ENCODE peak calls at places on chromosomes 1 and 21, in seven cellular contexts. One of them, this sample, is unnamed.

GRCh38 chr1:67710417-67710816 is 25.4 kb downstream of the GADD45A start:
- DNase-seq in fibroblast of villous mesenchyme: no peak
- DNase-seq in left ventricle myocardium inferior: no peak
- DNase-seq in H9: no peak
- DNase-seq in GM20000: no peak
- DNase-seq in nephron progenitor cell: no peak
- DNase-seq in RWPE1: no peak
- DNase-seq in this sample: no peak

GRCh38 chr1:18866314-18866713 is 6.9 kb upstream of the TAS1R2 start:
- DNase-seq in fibroblast of villous mesenchyme: no peak
- DNase-seq in left ventricle myocardium inferior: no peak
- DNase-seq in H9: no peak
- DNase-seq in GM20000: no peak
- DNase-seq in nephron progenitor cell: no peak
- DNase-seq in RWPE1: no peak
- DNase-seq in this sample: no peak

GRCh38 chr1:56819393-56819899 is at the start of gene FYB2:
- DNase-seq in fibroblast of villous mesenchyme: no peak
- DNase-seq in left ventricle myocardium inferior: peak; percentile 22
- DNase-seq in H9: peak; percentile 89
- DNase-seq in GM20000: no peak
- DNase-seq in nephron progenitor cell: peak; percentile 18
- DNase-seq in RWPE1: no peak
- DNase-seq in this sample: no peak

GRCh38 chr1:14598007-14598497 is 433 bp upstream of the KAZN start:
- DNase-seq in fibroblast of villous mesenchyme: no peak
- DNase-seq in left ventricle myocardium inferior: no peak
- DNase-seq in H9: peak; percentile 63
- DNase-seq in GM20000: peak; percentile 19
- DNase-seq in nephron progenitor cell: peak; percentile 50
- DNase-seq in RWPE1: no peak
- DNase-seq in this sample: peak; percentile 39

GRCh38 chr1:170445096-170445495 is 86.9 kb upstream of the GORAB start:
- DNase-seq in fibroblast of villous mesenchyme: peak; percentile 40
- DNase-seq in left ventricle myocardium inferior: no peak
- DNase-seq in H9: no peak
- DNase-seq in GM20000: no peak
- DNase-seq in nephron progenitor cell: no peak
- DNase-seq in RWPE1: no peak
- DNase-seq in this sample: no peak

GRCh38 chr1:165903672-165904071 is 76.3 kb downstream of the UCK2 start:
- DNase-seq in fibroblast of villous mesenchyme: peak; percentile 45
- DNase-seq in left ventricle myocardium inferior: no peak
- DNase-seq in H9: no peak
- DNase-seq in GM20000: no peak
- DNase-seq in nephron progenitor cell: no peak
- DNase-seq in RWPE1: peak; percentile 81
- DNase-seq in this sample: no peak

GRCh38 chr1:8883510-8883909 is 5.0 kb upstream of the ENO1 start:
- DNase-seq in fibroblast of villous mesenchyme: no peak
- DNase-seq in left ventricle myocardium inferior: no peak
- DNase-seq in H9: no peak
- DNase-seq in GM20000: no peak
- DNase-seq in nephron progenitor cell: no peak
- DNase-seq in RWPE1: no peak
- DNase-seq in this sample: no peak

GRCh38 chr1:29517251-29518080 is 281.1 kb downstream of the PTPRU start:
- DNase-seq in fibroblast of villous mesenchyme: no peak
- DNase-seq in left ventricle myocardium inferior: no peak
- DNase-seq in H9: peak; percentile 15
- DNase-seq in GM20000: no peak
- DNase-seq in nephron progenitor cell: no peak
- DNase-seq in RWPE1: no peak
- DNase-seq in this sample: no peak

GRCh38 chr1:110326826-110327225 is 12.4 kb upstream of the RBM15 start:
- DNase-seq in fibroblast of villous mesenchyme: no peak
- DNase-seq in left ventricle myocardium inferior: no peak
- DNase-seq in H9: no peak
- DNase-seq in GM20000: no peak
- DNase-seq in nephron progenitor cell: no peak
- DNase-seq in RWPE1: no peak
- DNase-seq in this sample: no peak
- TF ChIP-seq CTCF in fibroblast of villous mesenchyme: no peak
- TF ChIP-seq CTCF in left ventricle myocardium inferior: no peak
- TF ChIP-seq CTCF in H9: no peak
- TF ChIP-seq CTCF in GM20000: no peak
- TF ChIP-seq CTCF in nephron progenitor cell: no peak
- TF ChIP-seq CTCF in RWPE1: no peak
- TF ChIP-seq CTCF in this sample: no peak

GRCh38 chr21:44454747-44455523 is at the start of gene LRRC3:
- DNase-seq in fibroblast of villous mesenchyme: peak; percentile 79
- DNase-seq in left ventricle myocardium inferior: peak; percentile 86
- DNase-seq in H9: peak; percentile 99
- DNase-seq in GM20000: peak; percentile 95
- DNase-seq in nephron progenitor cell: peak; percentile 97
- DNase-seq in RWPE1: peak; percentile 95
- DNase-seq in this sample: peak; percentile 75

GRCh38 chr21:44456915-44457736 is 1.8 kb downstream of the LRRC3 start:
- DNase-seq in fibroblast of villous mesenchyme: no peak
- DNase-seq in left ventricle myocardium inferior: no peak
- DNase-seq in H9: no peak
- DNase-seq in GM20000: no peak
- DNase-seq in nephron progenitor cell: no peak
- DNase-seq in RWPE1: no peak
- DNase-seq in this sample: no peak

GRCh38 chr21:44454058-44454457 is 1.3 kb upstream of the LRRC3 start:
- DNase-seq in fibroblast of villous mesenchyme: no peak
- DNase-seq in left ventricle myocardium inferior: no peak
- DNase-seq in H9: peak; percentile 10
- DNase-seq in GM20000: no peak
- DNase-seq in nephron progenitor cell: no peak
- DNase-seq in RWPE1: no peak
- DNase-seq in this sample: no peak

GRCh38 chr21:44456207-44456914 is 1.1 kb downstream of the LRRC3 start:
- DNase-seq in fibroblast of villous mesenchyme: no peak
- DNase-seq in left ventricle myocardium inferior: no peak
- DNase-seq in H9: no peak
- DNase-seq in GM20000: no peak
- DNase-seq in nephron progenitor cell: no peak
- DNase-seq in RWPE1: no peak
- DNase-seq in this sample: no peak

GRCh38 chr21:44455524-44456206 is 355 bp downstream of the LRRC3 start:
- DNase-seq in fibroblast of villous mesenchyme: peak; percentile 16
- DNase-seq in left ventricle myocardium inferior: peak; percentile 61
- DNase-seq in H9: peak; percentile 56
- DNase-seq in GM20000: peak; percentile 78
- DNase-seq in nephron progenitor cell: peak; percentile 52
- DNase-seq in RWPE1: peak; percentile 45
- DNase-seq in this sample: no peak
- TF ChIP-seq CTCF in fibroblast of villous mesenchyme: no peak
- TF ChIP-seq CTCF in left ventricle myocardium inferior: peak; percentile 26
- TF ChIP-seq CTCF in H9: peak; percentile 28
- TF ChIP-seq CTCF in GM20000: peak; percentile 11
- TF ChIP-seq CTCF in nephron progenitor cell: no peak
- TF ChIP-seq CTCF in RWPE1: peak; percentile 61
- TF ChIP-seq CTCF in this sample: peak; percentile 13

GRCh38 chr1:203126866-203127671 is 457 bp upstream of the ADORA1 start:
- DNase-seq in fibroblast of villous mesenchyme: peak; percentile 23
- DNase-seq in left ventricle myocardium inferior: no peak
- DNase-seq in H9: peak; percentile 24
- DNase-seq in GM20000: no peak
- DNase-seq in nephron progenitor cell: no peak
- DNase-seq in RWPE1: no peak
- DNase-seq in this sample: no peak

GRCh38 chr1:203124546-203125317 is 2.8 kb upstream of the ADORA1 start:
- DNase-seq in fibroblast of villous mesenchyme: no peak
- DNase-seq in left ventricle myocardium inferior: no peak
- DNase-seq in H9: peak; percentile 15
- DNase-seq in GM20000: no peak
- DNase-seq in nephron progenitor cell: no peak
- DNase-seq in RWPE1: peak; percentile 72
- DNase-seq in this sample: no peak

GRCh38 chr1:203124011-203124410 is 3.5 kb upstream of the ADORA1 start:
- DNase-seq in fibroblast of villous mesenchyme: no peak
- DNase-seq in left ventricle myocardium inferior: no peak
- DNase-seq in H9: no peak
- DNase-seq in GM20000: no peak
- DNase-seq in nephron progenitor cell: no peak
- DNase-seq in RWPE1: no peak
- DNase-seq in this sample: no peak

GRCh38 chr1:203127672-203128611 is at the start of gene ADORA1:
- DNase-seq in fibroblast of villous mesenchyme: peak; percentile 53
- DNase-seq in left ventricle myocardium inferior: peak; percentile 74
- DNase-seq in H9: peak; percentile 80
- DNase-seq in GM20000: no peak
- DNase-seq in nephron progenitor cell: peak; percentile 76
- DNase-seq in RWPE1: peak; percentile 71
- DNase-seq in this sample: peak; percentile 51

DNA sequence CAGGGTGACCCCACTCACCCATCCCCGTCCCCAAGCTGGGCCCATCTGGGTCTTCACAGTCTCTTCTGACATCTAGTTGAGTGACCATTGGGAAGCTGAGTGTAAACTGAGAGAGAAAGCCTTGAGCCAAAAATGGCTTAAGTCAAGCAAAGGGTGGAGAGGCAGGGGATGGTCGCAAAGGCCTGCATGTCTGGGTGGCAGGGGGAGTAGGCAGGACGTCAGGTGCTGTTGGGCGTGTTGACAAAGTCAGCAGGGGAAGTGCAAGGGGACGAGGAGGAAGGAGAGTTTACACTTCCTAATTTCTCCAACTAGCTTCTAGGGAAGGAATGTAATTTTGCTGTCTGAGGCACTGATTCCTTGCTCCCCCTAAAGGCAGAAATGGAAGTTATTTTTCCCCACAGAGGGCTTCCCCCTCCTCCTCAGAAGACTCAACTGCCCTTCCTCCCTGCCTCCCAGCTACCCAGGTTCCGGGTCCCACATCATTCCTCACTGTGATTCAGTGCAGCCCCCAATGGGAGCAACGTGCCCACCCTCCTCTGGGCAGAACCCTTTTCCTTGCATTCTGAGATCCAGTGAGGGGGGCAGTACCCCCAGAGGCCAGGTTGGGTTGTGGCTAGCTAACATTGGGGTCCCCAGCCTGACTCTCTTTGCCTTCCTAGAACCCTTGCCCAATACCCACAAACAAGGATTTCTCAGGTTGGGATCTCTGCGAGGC is 1.2 kb upstream of the ADORA1 start:
- DNase-seq in fibroblast of villous mesenchyme: peak; percentile 18
- DNase-seq in left ventricle myocardium inferior: no peak
- DNase-seq in H9: peak; percentile 39
- DNase-seq in GM20000: no peak
- DNase-seq in nephron progenitor cell: no peak
- DNase-seq in RWPE1: peak; percentile 46
- DNase-seq in this sample: no peak
- TF ChIP-seq CTCF in fibroblast of villous mesenchyme: peak; percentile 52
- TF ChIP-seq CTCF in left ventricle myocardium inferior: peak; percentile 55
- TF ChIP-seq CTCF in H9: peak; percentile 61
- TF ChIP-seq CTCF in GM20000: no peak
- TF ChIP-seq CTCF in nephron progenitor cell: peak; percentile 39
- TF ChIP-seq CTCF in RWPE1: peak; percentile 23
- TF ChIP-seq CTCF in this sample: peak; percentile 45

DNA sequence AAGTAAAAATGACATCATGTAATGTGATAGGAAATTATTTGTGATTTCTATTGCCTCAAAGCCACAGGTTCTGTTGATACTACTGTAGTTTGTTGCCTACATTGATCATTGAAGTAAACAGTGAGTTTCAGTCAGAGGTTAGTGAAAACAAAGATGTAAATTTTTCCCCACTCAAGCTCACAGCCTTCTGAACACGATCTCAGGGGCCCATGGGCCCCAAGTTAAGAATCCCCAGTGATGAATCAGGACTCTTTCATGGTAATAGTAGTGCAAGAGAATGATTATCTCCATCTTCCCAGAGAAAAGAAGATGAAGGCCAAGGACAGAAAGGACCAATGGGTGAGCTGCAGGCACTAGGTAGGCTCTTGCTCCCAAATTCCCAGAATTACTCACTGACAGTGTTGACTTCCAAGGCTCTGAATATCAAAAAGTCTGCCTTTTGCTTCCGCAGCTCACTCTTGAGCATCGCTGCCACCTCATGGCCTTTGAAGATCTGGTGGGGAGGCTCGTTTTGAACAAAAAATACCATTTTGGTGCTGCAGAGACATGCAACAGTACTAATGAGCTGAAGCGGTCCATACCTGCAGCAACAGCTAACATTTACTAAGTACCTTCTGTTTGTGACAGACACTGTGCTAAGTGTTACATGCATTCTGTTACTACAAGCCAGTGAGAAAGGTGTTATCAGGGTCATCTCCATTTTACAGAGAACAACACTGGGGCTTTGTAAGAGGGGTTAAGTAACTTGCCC is 113.3 kb downstream of the KIAA0319L start:
- DNase-seq in fibroblast of villous mesenchyme: no peak
- DNase-seq in left ventricle myocardium inferior: no peak
- DNase-seq in H9: peak; percentile 43
- DNase-seq in GM20000: no peak
- DNase-seq in nephron progenitor cell: no peak
- DNase-seq in RWPE1: no peak
- DNase-seq in this sample: no peak
- TF ChIP-seq CTCF in fibroblast of villous mesenchyme: peak; percentile 29
- TF ChIP-seq CTCF in left ventricle myocardium inferior: no peak
- TF ChIP-seq CTCF in H9: peak; percentile 55
- TF ChIP-seq CTCF in GM20000: no peak
- TF ChIP-seq CTCF in nephron progenitor cell: no peak
- TF ChIP-seq CTCF in RWPE1: no peak
- TF ChIP-seq CTCF in this sample: no peak

GRCh38 chr1:210294991-210295773 is 33.5 kb upstream of the HHAT start:
- DNase-seq in fibroblast of villous mesenchyme: peak; percentile 69
- DNase-seq in left ventricle myocardium inferior: peak; percentile 69
- DNase-seq in H9: peak; percentile 74
- DNase-seq in GM20000: no peak
- DNase-seq in nephron progenitor cell: peak; percentile 68
- DNase-seq in RWPE1: no peak
- DNase-seq in this sample: no peak
- TF ChIP-seq CTCF in fibroblast of villous mesenchyme: no peak
- TF ChIP-seq CTCF in left ventricle myocardium inferior: no peak
- TF ChIP-seq CTCF in H9: no peak
- TF ChIP-seq CTCF in GM20000: no peak
- TF ChIP-seq CTCF in nephron progenitor cell: no peak
- TF ChIP-seq CTCF in RWPE1: no peak
- TF ChIP-seq CTCF in this sample: no peak

DNA sequence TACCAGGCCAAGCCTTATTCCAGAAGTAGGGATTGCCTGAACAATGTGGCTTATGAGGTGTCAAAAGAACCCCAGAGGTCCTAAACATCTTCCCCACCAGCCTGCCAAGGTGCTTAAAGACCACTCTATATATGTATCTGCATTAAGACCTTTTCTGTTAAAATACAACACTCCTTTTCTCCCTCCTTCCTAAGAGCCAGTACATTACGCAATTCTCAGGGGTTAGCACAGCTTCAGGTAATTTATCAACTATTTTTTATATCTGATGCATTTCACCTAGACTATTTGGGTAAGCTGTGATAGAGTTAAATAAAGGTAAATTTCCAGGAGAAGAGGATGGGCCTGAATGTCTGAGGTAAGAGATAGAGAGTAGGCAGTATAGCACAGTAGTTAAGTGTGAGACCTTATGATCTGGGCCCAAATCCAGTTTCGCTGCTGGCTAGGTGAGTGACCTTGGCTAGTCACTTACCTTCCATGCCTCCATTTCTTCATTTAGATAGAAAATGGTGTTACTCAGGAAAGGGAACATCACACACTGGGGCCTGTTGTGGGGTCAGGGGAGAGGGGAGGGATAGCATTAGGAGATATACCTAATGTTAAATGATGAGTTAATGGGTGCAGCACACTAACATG is 5.1 kb upstream of the CCN1 start:
- DNase-seq in fibroblast of villous mesenchyme: no peak
- DNase-seq in left ventricle myocardium inferior: no peak
- DNase-seq in H9: no peak
- DNase-seq in GM20000: no peak
- DNase-seq in nephron progenitor cell: no peak
- DNase-seq in RWPE1: no peak
- DNase-seq in this sample: no peak
- TF ChIP-seq CTCF in fibroblast of villous mesenchyme: no peak
- TF ChIP-seq CTCF in left ventricle myocardium inferior: no peak
- TF ChIP-seq CTCF in H9: no peak
- TF ChIP-seq CTCF in GM20000: no peak
- TF ChIP-seq CTCF in nephron progenitor cell: no peak
- TF ChIP-seq CTCF in RWPE1: no peak
- TF ChIP-seq CTCF in this sample: no peak